ENCODE peak calls at places on chromosomes 3 and 15, in seven cellular contexts. B, I, Q, G, E, N and Z are unnamed samples.

GRCh38 chr3:31980530-31981205 is 394 bp downstream of the OSBPL10 start:
- DNase-seq in N (peak; percentile 88), B (peak; percentile 54), I (peak; percentile 54), Q (peak; percentile 76), E (peak; percentile 86), G (peak; percentile 72), Z (peak; percentile 80)

GRCh38 chr3:14301558-14301957 is 100.8 kb upstream of the SLC6A6 start:
- DNase-seq in Q (no peak), G (peak; percentile 43), B (peak; percentile 18), E (no peak), I (no peak), N (peak; percentile 95), Z (no peak)

GRCh38 chr3:39038165-39038564 is 13.6 kb downstream of the SCN11A start:
- DNase-seq in N (no peak), E (no peak), Q (no peak), G (peak; percentile 67), B (peak; percentile 60), I (no peak), Z (no peak)

GRCh38 chr3:8869613-8870012 is 93.7 kb downstream of the RAD18 start:
- DNase-seq in B (peak; percentile 99), G (peak; percentile 93), Q (no peak), E (peak; percentile 50), I (peak; percentile 3), N (peak; percentile 82), Z (no peak)

GRCh38 chr3:16600771-16601538 is 4.3 kb downstream of the DAZL start:
- DNase-seq in E (peak; percentile 73), G (peak; percentile 73), Q (peak; percentile 80), I (peak; percentile 75), N (peak; percentile 74), B (peak; percentile 81), Z (peak; percentile 56)

GRCh38 chr15:92391640-92392039 is 2.0 kb upstream of the ST8SIA2 start:
- DNase-seq in B (peak; percentile 1), N (peak; percentile 40), I (no peak), E (peak; percentile 78), G (peak; percentile 22), Q (peak; percentile 60), Z (peak; percentile 65)

GRCh38 chr15:78004919-78005634 is 72.4 kb downstream of the TBC1D2B start:
- DNase-seq in N (no peak), B (peak; percentile 95), Q (no peak), G (peak; percentile 92), I (no peak), E (peak; percentile 6), Z (no peak)

GRCh38 chr3:132321321-132321720 is 4.1 kb downstream of the ACP3 start:
- DNase-seq in G (no peak), E (no peak), I (no peak), B (no peak), N (no peak), Q (no peak), Z (no peak)

GRCh38 chr3:52089691-52090090 is 33.3 kb upstream of the DUSP7 start:
- DNase-seq in G (no peak), Q (no peak), I (no peak), B (no peak), N (no peak), E (no peak), Z (no peak)

GRCh38 chr15:51846463-51847230 is 17.2 kb downstream of the TMOD3 start:
- DNase-seq in G (peak; percentile 80), N (no peak), B (peak; percentile 62), E (no peak), Q (no peak), I (no peak), Z (no peak)

GRCh38 chr15:70578196-70578595 is 185.2 kb downstream of the UACA start:
- DNase-seq in B (no peak), E (no peak), G (no peak), Q (no peak), N (no peak), I (no peak), Z (no peak)

GRCh38 chr3:80592792-80593191 is 825.0 kb upstream of the ROBO1 start:
- DNase-seq in N (no peak), E (no peak), I (no peak), Q (no peak), B (no peak), G (no peak), Z (no peak)
- H2AK5ac ChIP-seq in N (no peak overlapping the region), E (no peak overlapping the region), I (no peak overlapping the region), Q (no peak overlapping the region), B (no peak overlapping the region), G (no peak overlapping the region), Z (no peak overlapping the region)

DNA sequence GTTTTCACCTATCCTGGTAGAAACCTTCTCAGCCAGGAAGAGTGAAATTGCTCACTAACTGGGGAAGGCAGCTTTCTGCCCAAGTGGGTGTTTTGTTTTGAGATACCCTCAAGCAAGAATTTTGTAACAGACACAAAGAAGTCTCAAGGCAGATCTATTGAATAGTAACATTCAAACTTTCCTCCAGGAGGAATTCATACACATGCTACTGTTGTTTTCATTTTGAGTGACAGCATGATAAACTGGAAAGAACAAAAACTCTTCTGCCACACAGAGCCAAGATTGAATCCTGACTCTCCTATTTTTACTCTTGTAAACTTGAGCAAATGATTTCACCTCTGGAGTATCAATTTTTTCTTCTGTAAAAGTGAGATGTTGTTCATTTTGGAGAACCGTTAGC is 54.8 kb upstream of the MBNL1 start:
- DNase-seq in N (no peak), I (no peak), E (no peak), G (no peak), B (no peak), Q (no peak), Z (no peak)
- H2AK5ac ChIP-seq in N (no peak overlapping the region), I (no peak overlapping the region), E (no peak overlapping the region), G (no peak overlapping the region), B (no peak overlapping the region), Q (no peak overlapping the region), Z (no peak overlapping the region)

DNA sequence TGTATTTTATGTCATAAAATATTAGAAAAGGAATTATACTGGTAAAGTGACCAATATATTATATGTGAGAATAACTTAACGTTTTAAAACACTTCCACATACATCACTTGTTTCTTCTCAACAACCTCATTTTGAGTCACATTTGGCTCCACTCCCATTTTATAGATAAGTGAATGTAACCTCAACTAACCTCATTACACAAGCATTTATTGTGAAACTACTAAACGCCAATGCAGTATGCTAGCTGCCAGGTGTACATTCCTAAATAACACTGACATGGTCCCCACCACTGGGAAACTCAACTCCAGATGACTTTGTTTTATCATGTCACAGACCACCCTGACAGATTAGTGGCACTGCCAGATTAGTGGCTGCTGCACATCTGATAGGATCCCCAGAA is 249.7 kb upstream of the CNTN4 start:
- DNase-seq in I (no peak), Q (no peak), N (no peak), B (no peak), G (no peak), E (no peak), Z (no peak)
- H2AK5ac ChIP-seq in I (no peak overlapping the region), Q (no peak overlapping the region), N (no peak overlapping the region), B (no peak overlapping the region), G (no peak overlapping the region), E (no peak overlapping the region), Z (no peak overlapping the region)

GRCh38 chr3:10778492-10779292 is 37.3 kb upstream of the SLC6A11 start:
- DNase-seq in Q (no peak), B (no peak), N (no peak), I (no peak), E (no peak), G (no peak), Z (no peak)

GRCh38 chr3:10780243-10780642 is 35.8 kb upstream of the SLC6A11 start:
- DNase-seq in I (no peak), Q (no peak), E (no peak), B (no peak), N (peak; percentile 93), G (no peak), Z (no peak)

GRCh38 chr3:10777627-10778026 is 38.4 kb upstream of the SLC6A11 start:
- DNase-seq in E (no peak), Q (no peak), B (no peak), G (no peak), I (no peak), N (no peak), Z (no peak)

GRCh38 chr3:10780922-10781321 is 35.1 kb upstream of the SLC6A11 start:
- DNase-seq in Q (no peak), N (no peak), I (no peak), G (no peak), B (no peak), E (no peak), Z (no peak)

DNA sequence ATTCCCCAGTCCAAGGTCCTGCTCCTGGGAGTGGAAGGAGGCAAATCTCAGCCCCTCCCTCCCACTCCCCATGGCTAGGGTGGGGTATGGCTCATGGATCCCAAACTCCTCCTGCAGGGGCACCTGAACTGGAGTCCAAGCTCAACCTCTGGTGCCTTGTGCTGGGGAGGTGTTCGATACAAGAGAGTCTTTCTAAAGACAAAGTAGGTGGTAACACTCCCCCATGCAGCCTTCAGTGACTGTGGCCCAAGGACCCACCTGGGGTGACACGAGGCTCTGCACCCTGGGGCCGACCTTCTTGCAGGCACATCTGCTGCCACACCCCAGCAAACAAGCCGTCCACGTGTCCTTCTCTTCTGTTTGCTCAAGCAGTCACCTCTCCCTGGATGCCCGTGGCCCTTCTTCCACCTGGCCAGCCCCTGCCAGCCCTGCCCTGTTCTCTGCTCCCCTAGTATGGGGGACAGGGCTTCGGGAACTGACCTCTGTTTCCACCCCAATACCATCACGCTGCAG is 36.7 kb upstream of the SLC6A11 start:
- DNase-seq in E (no peak), B (no peak), N (no peak), I (no peak), G (no peak), Q (no peak), Z (no peak)
- H2AK5ac ChIP-seq in E (no peak overlapping the region), B (no peak overlapping the region), N (no peak overlapping the region), I (no peak overlapping the region), G (no peak overlapping the region), Q (no peak overlapping the region), Z (no peak overlapping the region)

GRCh38 chr3:190456779-190457178 is 7.1 kb upstream of the TMEM207 start:
- DNase-seq in I (no peak), Q (no peak), N (peak; percentile 8), B (no peak), G (no peak), E (no peak), Z (no peak)
- H2AK5ac ChIP-seq in I (no peak overlapping the region), Q (no peak overlapping the region), N (no peak overlapping the region), B (no peak overlapping the region), G (no peak overlapping the region), E (no peak overlapping the region), Z (no peak overlapping the region)

GRCh38 chr3:21515417-21515816 is 235.6 kb downstream of the ZNF385D start:
- DNase-seq in G (no peak), N (no peak), B (no peak), Q (no peak), I (no peak), E (no peak), Z (no peak)

GRCh38 chr3:21517184-21517583 is 233.8 kb downstream of the ZNF385D start:
- DNase-seq in G (no peak), Q (no peak), B (no peak), E (peak; percentile 7), N (no peak), I (no peak), Z (peak; percentile 33)
- H2AK5ac ChIP-seq in G (no peak overlapping the region), Q (no peak overlapping the region), B (no peak overlapping the region), E (no peak overlapping the region), N (no peak overlapping the region), I (no peak overlapping the region), Z (no peak overlapping the region)

DNA sequence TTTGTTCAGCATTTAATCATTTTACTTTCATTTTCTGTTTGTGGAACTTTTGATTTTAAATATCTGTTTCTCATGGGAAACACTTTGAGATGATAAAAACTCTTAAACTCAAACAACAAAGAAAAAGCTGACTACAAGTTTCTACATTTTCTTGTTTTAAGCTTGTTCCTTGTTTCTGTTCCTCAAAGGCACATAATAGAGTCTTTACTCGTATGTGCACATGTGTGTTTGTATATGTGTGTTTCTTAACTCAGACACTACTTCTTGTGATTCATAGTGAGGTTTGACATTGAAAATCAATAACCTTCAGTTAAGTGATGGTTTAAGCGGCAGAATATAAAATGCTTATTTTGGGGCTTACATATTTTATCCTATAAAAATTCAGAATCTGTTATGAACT is 786.7 kb upstream of the EPHA6 start:
- DNase-seq in B (no peak), Q (no peak), G (no peak), E (no peak), N (no peak), I (no peak), Z (no peak)
- H2AK5ac ChIP-seq in B (no peak overlapping the region), Q (no peak overlapping the region), G (no peak overlapping the region), E (no peak overlapping the region), N (no peak overlapping the region), I (no peak overlapping the region), Z (no peak overlapping the region)